ENCODE peak calls at places on chromosomes 1 and 21, in eight cellular contexts. I, B, H, L, P, N, T and G are unnamed samples.

GRCh38 chr1:27504588-27505419 is 14.8 kb upstream of the WASF2 start:
- DNase-seq in I (no peak), B (peak; percentile 85), H (peak; percentile 88), L (peak; percentile 62), P (peak; percentile 65), N (no peak), T (peak; percentile 78), G (peak; percentile 86)

GRCh38 chr1:16724718-16725438 is 15.4 kb upstream of the RNU1-4 start:
- DNase-seq in I (peak; percentile 65), B (no peak), H (peak; percentile 55), L (no peak), P (peak; percentile 38), N (peak; percentile 2), T (peak; percentile 26), G (no peak)

GRCh38 chr21:25708467-25709065 is 26.1 kb downstream of the ATP5PF start:
- DNase-seq in I (no peak), B (peak; percentile 51), H (peak; percentile 61), L (peak; percentile 31), P (no peak), N (peak; percentile 24), T (peak; percentile 47), G (no peak)

GRCh38 chr1:198669023-198669698 is 30.3 kb downstream of the PTPRC start:
- DNase-seq in I (no peak), B (no peak), H (no peak), L (peak; percentile 98), P (no peak), N (peak; percentile 25), T (peak; percentile 9), G (peak; percentile 86)

GRCh38 chr21:38533887-38534286 is 35.6 kb upstream of the ERG start:
- DNase-seq in I (no peak), B (no peak), H (no peak), L (peak; percentile 6), P (no peak), N (no peak), T (no peak), G (no peak)

GRCh38 chr1:167328762-167329483 is 108.2 kb downstream of the POU2F1 start:
- DNase-seq in I (no peak), B (no peak), H (peak; percentile 66), L (peak; percentile 28), P (no peak), N (no peak), T (no peak), G (no peak)

GRCh38 chr1:175536369-175536768 is 207.0 kb downstream of the TNR start:
- DNase-seq in I (no peak), B (no peak), H (no peak), L (peak; percentile 53), P (no peak), N (no peak), T (peak; percentile 18), G (no peak)

GRCh38 chr1:21705303-21705980 is 36.3 kb upstream of the RAP1GAP start:
- DNase-seq in I (no peak), B (no peak), H (no peak), L (no peak), P (no peak), N (no peak), T (no peak), G (no peak)

GRCh38 chr1:230152999-230153398 is 86.0 kb downstream of the GALNT2 start:
- DNase-seq in I (no peak), B (no peak), H (no peak), L (no peak), P (no peak), N (no peak), T (no peak), G (no peak)

GRCh38 chr1:84991097-84991890 is 5.6 kb downstream of the MCOLN2 start:
- DNase-seq in I (no peak), B (no peak), H (no peak), L (no peak), P (no peak), N (no peak), T (no peak), G (no peak)

GRCh38 chr1:30704271-30704670 is 19.1 kb downstream of the MATN1 start:
- DNase-seq in I (peak; percentile 62), B (peak; percentile 82), H (no peak), L (no peak), P (no peak), N (no peak), T (no peak), G (peak; percentile 61)

GRCh38 chr1:231869364-231869763 is 242.8 kb downstream of the DISC1 start:
- DNase-seq in I (no peak), B (no peak), H (no peak), L (no peak), P (no peak), N (no peak), T (no peak), G (no peak)

GRCh38 chr1:236893626-236894545 is 98.8 kb downstream of the MTR start:
- DNase-seq in I (no peak), B (no peak), H (no peak), L (no peak), P (no peak), N (no peak), T (no peak), G (peak; percentile 33)

GRCh38 chr1:38891753-38892152 is 10.4 kb upstream of the GJA9 start:
- DNase-seq in I (no peak), B (no peak), H (peak; percentile 76), L (peak; percentile 30), P (peak; percentile 36), N (no peak), T (no peak), G (no peak)

GRCh38 chr1:111541721-111542120 is 38.3 kb upstream of the ADORA3 start:
- DNase-seq in I (no peak), B (no peak), H (peak; percentile 52), L (peak; percentile 76), P (no peak), N (no peak), T (no peak), G (no peak)

GRCh38 chr1:15919316-15919715 is 56.6 kb downstream of the ZBTB17 start:
- DNase-seq in I (no peak), B (no peak), H (no peak), L (peak; percentile 95), P (no peak), N (no peak), T (no peak), G (no peak)

GRCh38 chr1:51311826-51312225 is 18.5 kb downstream of the TTC39A start:
- DNase-seq in I (peak; percentile 44), B (no peak), H (peak; percentile 65), L (no peak), P (no peak), N (no peak), T (no peak), G (no peak)

GRCh38 chr1:28087614-28088167 is 719 bp downstream of the EYA3 start:
- DNase-seq in I (no peak), B (no peak), H (peak; percentile 63), L (no peak), P (no peak), N (no peak), T (peak; percentile 32), G (no peak)

GRCh38 chr21:39961251-39961650 is 94.0 kb downstream of the PCP4 start:
- DNase-seq in I (no peak), B (no peak), H (no peak), L (peak; percentile 60), P (no peak), N (no peak), T (no peak), G (peak; percentile 14)

GRCh38 chr1:37135032-37135431 is 100.7 kb upstream of the GRIK3 start:
- DNase-seq in I (no peak), B (no peak), H (no peak), L (no peak), P (no peak), N (no peak), T (no peak), G (no peak)

GRCh38 chr1:6085666-6086065 is 40.0 kb downstream of the KCNAB2 start:
- DNase-seq in I (no peak), B (no peak), H (no peak), L (no peak), P (no peak), N (no peak), T (no peak), G (no peak)

GRCh38 chr21:34885125-34885524 is 164.0 kb downstream of the RUNX1 start:
- DNase-seq in I (no peak), B (no peak), H (no peak), L (no peak), P (no peak), N (no peak), T (no peak), G (no peak)

DNA sequence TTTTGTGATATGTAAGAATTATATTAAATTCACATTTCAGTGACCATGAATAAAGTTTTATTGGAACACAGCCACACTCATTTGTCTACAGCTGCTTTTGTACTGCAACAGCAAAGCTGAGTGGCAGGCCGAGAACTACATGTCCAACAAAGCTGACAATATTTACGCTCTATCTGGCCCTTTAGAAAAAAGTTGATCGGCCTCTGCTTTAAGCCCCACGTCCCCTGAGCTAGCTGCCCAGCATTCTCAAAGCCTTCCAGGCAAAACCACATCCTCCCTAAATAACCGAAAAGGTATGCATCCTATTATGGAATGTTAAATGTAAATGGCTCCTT is 8.6 kb downstream of the SLC2A1 start:
- DNase-seq in I (no peak), B (no peak), H (no peak), L (peak; percentile 95), P (no peak), N (no peak), T (no peak), G (peak; percentile 63)
- H3K4me3 ChIP-seq in I (no peak overlapping the region), B (no peak overlapping the region), H (no peak overlapping the region), L (no peak overlapping the region), P (no peak overlapping the region), N (no peak overlapping the region), T (no peak overlapping the region), G (no peak overlapping the region)

DNA sequence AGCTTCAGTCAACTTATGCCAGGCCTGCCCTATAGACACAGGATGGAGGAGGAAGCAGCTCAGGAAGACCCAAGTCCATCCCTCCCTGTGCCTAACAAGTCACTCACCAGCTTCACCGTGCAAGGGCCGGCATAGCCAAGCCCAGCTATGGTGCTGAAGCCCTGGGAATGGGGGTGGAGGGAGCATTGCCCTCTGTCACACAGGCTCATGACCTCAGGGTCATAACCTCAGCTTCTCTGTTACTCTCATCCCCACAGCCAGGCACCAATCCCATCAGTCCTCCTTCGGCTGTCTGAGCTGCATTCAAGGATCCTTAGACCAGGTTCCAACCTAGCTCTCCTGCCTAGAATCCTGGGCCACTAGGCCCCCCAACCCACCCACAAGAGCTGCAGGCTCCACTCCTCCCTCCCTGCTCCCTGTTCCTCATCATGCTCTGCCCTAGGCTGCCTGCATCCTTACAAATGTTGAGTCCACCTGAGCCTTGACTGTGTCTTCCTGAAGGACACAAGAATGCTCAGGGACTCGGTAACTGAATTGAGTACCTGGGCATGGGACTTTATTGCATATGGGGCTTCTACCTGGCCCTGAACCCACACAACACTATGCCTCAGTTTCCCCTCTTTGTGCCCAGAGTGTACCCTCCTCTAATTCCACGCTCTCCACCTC is 1.7 kb downstream of the CD244 start:
- DNase-seq in I (no peak), B (no peak), H (no peak), L (no peak), P (no peak), N (no peak), T (no peak), G (no peak)
- H3K36me3 ChIP-seq in I (no peaks in the 10 kb centered on the region), B (no peaks in the 10 kb centered on the region), H (no peaks in the 10 kb centered on the region), L (no peaks in the 10 kb centered on the region), P (no peaks in the 10 kb centered on the region), N (no peaks in the 10 kb centered on the region), T (no peaks in the 10 kb centered on the region), G (no peaks in the 10 kb centered on the region)

GRCh38 chr1:106465666-106466065 is 590.8 kb upstream of the PRMT6 start:
- DNase-seq in I (no peak), B (no peak), H (no peak), L (peak; percentile 24), P (no peak), N (no peak), T (no peak), G (peak; percentile 10)
- H3K9me3 ChIP-seq in I (no peaks in the 10 kb centered on the region), B (no peaks in the 10 kb centered on the region), H (peaks cover 11% of the 10 kb centered on the region), L (no peaks in the 10 kb centered on the region), P (no peaks in the 10 kb centered on the region), N (no peaks in the 10 kb centered on the region), T (no peaks in the 10 kb centered on the region), G (peaks cover 7% of the 10 kb centered on the region)

GRCh38 chr21:16424331-16424749 is 694.6 kb downstream of the USP25 start:
- DNase-seq in I (no peak), B (no peak), H (no peak), L (peak; percentile 75), P (no peak), N (no peak), T (no peak), G (peak; percentile 31)
- H3K4me3 ChIP-seq in I (peak overlapping the region; percentile 50), B (peak overlapping the region; percentile 27), H (no peak overlapping the region), L (peak overlapping the region; percentile 41), P (no peak overlapping the region), N (no peak overlapping the region), T (no peak overlapping the region), G (peak overlapping the region; percentile 56)